ENCODE peak calls at places on chromosomes 16 and 17, in six cellular contexts. D, L, B, N, R and W are unnamed samples.

GRCh38 chr17:38875477-38876080 is 5.7 kb downstream of the LASP1 start:
- DNase-seq in D (no peak), L (no peak), B (no peak), N (no peak), R (no peak), W (no peak)

GRCh38 chr16:22031483-22032083 is 23.7 kb downstream of the MOSMO start:
- DNase-seq in D (no peak), L (no peak), B (no peak), N (no peak), R (no peak), W (no peak)

GRCh38 chr17:49224198-49224996 is 6.2 kb downstream of the PHOSPHO1 start:
- DNase-seq in D (no peak), L (no peak), B (no peak), N (no peak), R (peak; percentile 62), W (peak; percentile 40)

GRCh38 chr16:55411231-55411630 is 67.8 kb upstream of the MMP2 start:
- DNase-seq in D (no peak), L (no peak), B (no peak), N (no peak), R (no peak), W (no peak)

GRCh38 chr16:54517181-54517580 is 230.6 kb upstream of the IRX3 start:
- DNase-seq in D (no peak), L (no peak), B (no peak), N (no peak), R (no peak), W (no peak)

GRCh38 chr17:48055531-48056245 is 7.5 kb downstream of the NFE2L1 start:
- DNase-seq in D (no peak), L (no peak), B (no peak), N (peak; percentile 38), R (no peak), W (no peak)

GRCh38 chr16:5841934-5842333 is 744.3 kb upstream of the EEF2KMT start:
- DNase-seq in D (no peak), L (no peak), B (no peak), N (no peak), R (no peak), W (no peak)

GRCh38 chr17:63911657-63912100 is 621 bp upstream of the CSHL1 start:
- DNase-seq in D (no peak), L (peak; percentile 63), B (no peak), N (peak; percentile 61), R (peak; percentile 59), W (peak; percentile 39)

GRCh38 chr17:80539022-80539421 is 5.6 kb upstream of the RPTOR start:
- DNase-seq in D (no peak), L (peak; percentile 41), B (no peak), N (no peak), R (no peak), W (no peak)

GRCh38 chr17:79160980-79161621 is 86.5 kb downstream of the ENGASE start:
- DNase-seq in D (no peak), L (no peak), B (no peak), N (no peak), R (peak; percentile 14), W (no peak)

GRCh38 chr17:27807567-27808470 is 7.5 kb upstream of the NOS2 start:
- DNase-seq in D (no peak), L (no peak), B (no peak), N (no peak), R (peak; percentile 56), W (peak; percentile 31)

GRCh38 chr16:87950765-87951549 is at the start of gene BANP:
- DNase-seq in D (peak; percentile 97), L (peak; percentile 98), B (peak; percentile 98), N (peak; percentile 99), R (peak; percentile 99), W (peak; percentile 95)

GRCh38 chr16:79272141-79272577 is 328.4 kb downstream of the MAF start:
- DNase-seq in D (no peak), L (no peak), B (no peak), N (no peak), R (peak; percentile 65), W (peak; percentile 54)

GRCh38 chr17:41008811-41009210 is at the start of gene KRTAP3-1:
- DNase-seq in D (no peak), L (no peak), B (no peak), N (no peak), R (no peak), W (no peak)

GRCh38 chr16:17367034-17367433 is 103.7 kb downstream of the XYLT1 start:
- DNase-seq in D (no peak), L (no peak), B (no peak), N (no peak), R (peak; percentile 45), W (no peak)

GRCh38 chr16:7318661-7319060 is 14.0 kb upstream of the RBFOX1 start:
- DNase-seq in D (no peak), L (no peak), B (no peak), N (no peak), R (no peak), W (no peak)

GRCh38 chr17:8376302-8377067 is at the start of gene KRABD2:
- DNase-seq in D (peak; percentile 92), L (peak; percentile 99), B (peak; percentile 98), N (peak; percentile 92), R (peak; percentile 87), W (peak; percentile 90)

GRCh38 chr17:5702951-5703510 is 118.7 kb upstream of the NLRP1 start:
- DNase-seq in D (no peak), L (no peak), B (no peak), N (no peak), R (no peak), W (no peak)

GRCh38 chr16:57799619-57800212 is 2.6 kb downstream of the KIFC3 start:
- DNase-seq in D (no peak), L (no peak), B (no peak), N (no peak), R (no peak), W (no peak)

GRCh38 chr16:1494711-1495110 is 1.6 kb downstream of the TELO2 start:
- DNase-seq in D (peak; percentile 65), L (no peak), B (peak; percentile 75), N (no peak), R (no peak), W (no peak)

GRCh38 chr17:81200695-81201580 is 21.8 kb downstream of the CEP131 start:
- DNase-seq in D (no peak), L (peak; percentile 92), B (no peak), N (peak; percentile 87), R (no peak), W (no peak)

GRCh38 chr17:7997186-7997585 is 5.2 kb upstream of the GUCY2D start:
- DNase-seq in D (peak; percentile 33), L (peak; percentile 68), B (no peak), N (no peak), R (no peak), W (no peak)

GRCh38 chr17:27577124-27577761 is 53.7 kb upstream of the LGALS9 start:
- DNase-seq in D (no peak), L (no peak), B (no peak), N (peak; percentile 67), R (no peak), W (no peak)

GRCh38 chr17:68100000-68100641 is 64.6 kb downstream of the KPNA2 start:
- DNase-seq in D (no peak), L (no peak), B (no peak), N (no peak), R (no peak), W (no peak)

GRCh38 chr16:48542020-48542473 is 67.9 kb downstream of the N4BP1 start:
- DNase-seq in D (peak; percentile 55), L (peak; percentile 56), B (no peak), N (peak; percentile 58), R (no peak), W (no peak)

GRCh38 chr17:31052187-31052889 is 42.4 kb upstream of the NF1 start:
- DNase-seq in D (peak; percentile 29), L (no peak), B (peak; percentile 83), N (no peak), R (no peak), W (no peak)

GRCh38 chr16:52114414-52114813 is 432.5 kb downstream of the TOX3 start:
- DNase-seq in D (no peak), L (no peak), B (no peak), N (no peak), R (no peak), W (no peak)

GRCh38 chr17:73591278-73592078 is 52.8 kb downstream of the SDK2 start:
- DNase-seq in D (no peak), L (no peak), B (no peak), N (no peak), R (peak; percentile 76), W (no peak)

GRCh38 chr17:41663451-41664171 is 25.1 kb upstream of the EIF1 start:
- DNase-seq in D (no peak), L (no peak), B (no peak), N (no peak), R (no peak), W (no peak)

GRCh38 chr17:36493956-36494355 is 7.5 kb downstream of the ZNHIT3 start:
- DNase-seq in D (no peak), L (no peak), B (no peak), N (no peak), R (no peak), W (no peak)

GRCh38 chr16:66058181-66058580 is 308.3 kb upstream of the CDH5 start:
- DNase-seq in D (no peak), L (no peak), B (no peak), N (no peak), R (no peak), W (no peak)

GRCh38 chr17:869567-870530 is 87.7 kb downstream of the MRM3 start:
- DNase-seq in D (peak; percentile 42), L (peak; percentile 58), B (no peak), N (no peak), R (no peak), W (no peak)

GRCh38 chr16:88908307-88908706 is 41.8 kb upstream of the PABPN1L start:
- DNase-seq in D (peak; percentile 48), L (no peak), B (no peak), N (no peak), R (no peak), W (no peak)

GRCh38 chr16:27293343-27293742 is 20.4 kb upstream of the IL4R start:
- DNase-seq in D (no peak), L (no peak), B (no peak), N (no peak), R (no peak), W (no peak)
- H3K9me3 ChIP-seq in D (no peaks in the 10 kb centered on the region), L (no peaks in the 10 kb centered on the region), B (no peaks in the 10 kb centered on the region), N (no peaks in the 10 kb centered on the region), R (no peaks in the 10 kb centered on the region), W (no peaks in the 10 kb centered on the region)

GRCh38 chr17:82949361-82949760 is 109.5 kb upstream of the ZNF750 start:
- DNase-seq in D (peak; percentile 5), L (no peak), B (peak; percentile 59), N (no peak), R (no peak), W (no peak)
- H3K9me3 ChIP-seq in D (peaks cover 60% of the 10 kb centered on the region), L (peaks cover 95% of the 10 kb centered on the region), B (peaks cover 5% of the 10 kb centered on the region), N (peaks cover 16% of the 10 kb centered on the region), R (peaks cover 13% of the 10 kb centered on the region), W (peaks cover 6% of the 10 kb centered on the region)

GRCh38 chr16:20510323-20510722 is 59.0 kb downstream of the ACSM2A start:
- DNase-seq in D (no peak), L (no peak), B (no peak), N (no peak), R (no peak), W (no peak)

GRCh38 chr16:20504418-20504817 is 53.1 kb downstream of the ACSM2A start:
- DNase-seq in D (no peak), L (no peak), B (no peak), N (no peak), R (no peak), W (no peak)

GRCh38 chr16:20507280-20507679 is 56.0 kb downstream of the ACSM2A start:
- DNase-seq in D (no peak), L (no peak), B (no peak), N (no peak), R (no peak), W (no peak)
- H3K9me3 ChIP-seq in D (peaks cover 26% of the 10 kb centered on the region), L (peaks cover 4% of the 10 kb centered on the region), B (peaks cover 6% of the 10 kb centered on the region), N (no peaks in the 10 kb centered on the region), R (no peaks in the 10 kb centered on the region), W (no peaks in the 10 kb centered on the region)

GRCh38 chr17:70519300-70519699 is 350.0 kb downstream of the KCNJ2 start:
- DNase-seq in D (no peak), L (no peak), B (no peak), N (no peak), R (no peak), W (no peak)
- H3K9me3 ChIP-seq in D (no peaks in the 10 kb centered on the region), L (no peaks in the 10 kb centered on the region), B (no peaks in the 10 kb centered on the region), N (no peaks in the 10 kb centered on the region), R (no peaks in the 10 kb centered on the region), W (peaks cover 2% of the 10 kb centered on the region)